ENCODE peak calls at places on chromosomes 11 and 22, in ten cellular contexts. One of them, this sample, is unnamed.

GRCh38 chr11:125085301-125086081 is 22.4 kb downstream of the SLC37A2 start:
- DNase-seq in fibroblast of mammary gland: no peak
- DNase-seq in mesothelial cell of epicardium: no peak
- DNase-seq in nucleus accumbens: no peak
- DNase-seq in mesenchymal stem cell: no peak
- DNase-seq in NCI-H1417 treated with DMSO at 0.1 percent for 48 hours: no peak
- DNase-seq in HEK293T: no peak
- DNase-seq in NCI-H82: peak; percentile 12
- DNase-seq in activated CD4-positive, alpha-beta T cell treated with anti-CD3 and anti-CD28 coated beads for 36 hours: no peak
- DNase-seq in neural progenitor cell: no peak
- DNase-seq in this sample: no peak

GRCh38 chr11:31340903-31341572 is 28.5 kb downstream of the DCDC1 start:
- DNase-seq in activated CD4-positive, alpha-beta T cell treated with anti-CD3 and anti-CD28 coated beads for 36 hours: peak; percentile 17
- DNase-seq in fibroblast of mammary gland: peak; percentile 44
- DNase-seq in HEK293T: peak; percentile 47
- DNase-seq in NCI-H1417 treated with DMSO at 0.1 percent for 48 hours: no peak
- DNase-seq in NCI-H82: peak; percentile 37
- DNase-seq in mesenchymal stem cell: peak; percentile 22
- DNase-seq in nucleus accumbens: no peak
- DNase-seq in mesothelial cell of epicardium: no peak
- DNase-seq in neural progenitor cell: peak; percentile 49
- DNase-seq in this sample: no peak

GRCh38 chr22:47071812-47072641 is 309.6 kb downstream of the TBC1D22A start:
- DNase-seq in NCI-H1417 treated with DMSO at 0.1 percent for 48 hours: no peak
- DNase-seq in neural progenitor cell: no peak
- DNase-seq in mesothelial cell of epicardium: no peak
- DNase-seq in activated CD4-positive, alpha-beta T cell treated with anti-CD3 and anti-CD28 coated beads for 36 hours: no peak
- DNase-seq in fibroblast of mammary gland: no peak
- DNase-seq in HEK293T: no peak
- DNase-seq in mesenchymal stem cell: no peak
- DNase-seq in nucleus accumbens: no peak
- DNase-seq in NCI-H82: no peak
- DNase-seq in this sample: no peak

GRCh38 chr11:105553015-105553414 is 56.9 kb upstream of the GRIA4 start:
- DNase-seq in mesothelial cell of epicardium: no peak
- DNase-seq in activated CD4-positive, alpha-beta T cell treated with anti-CD3 and anti-CD28 coated beads for 36 hours: no peak
- DNase-seq in NCI-H1417 treated with DMSO at 0.1 percent for 48 hours: no peak
- DNase-seq in neural progenitor cell: no peak
- DNase-seq in mesenchymal stem cell: peak; percentile 66
- DNase-seq in nucleus accumbens: no peak
- DNase-seq in HEK293T: no peak
- DNase-seq in NCI-H82: no peak
- DNase-seq in fibroblast of mammary gland: no peak
- DNase-seq in this sample: no peak

GRCh38 chr11:113874920-113875413 is 405 bp downstream of the USP28 start:
- DNase-seq in nucleus accumbens: no peak
- DNase-seq in activated CD4-positive, alpha-beta T cell treated with anti-CD3 and anti-CD28 coated beads for 36 hours: no peak
- DNase-seq in mesenchymal stem cell: peak; percentile 62
- DNase-seq in NCI-H1417 treated with DMSO at 0.1 percent for 48 hours: no peak
- DNase-seq in NCI-H82: no peak
- DNase-seq in neural progenitor cell: peak; percentile 39
- DNase-seq in fibroblast of mammary gland: peak; percentile 27
- DNase-seq in HEK293T: no peak
- DNase-seq in mesothelial cell of epicardium: no peak
- DNase-seq in this sample: no peak

GRCh38 chr11:114237321-114238280 is 58.6 kb upstream of the NNMT start:
- DNase-seq in NCI-H82: no peak
- DNase-seq in mesothelial cell of epicardium: no peak
- DNase-seq in nucleus accumbens: no peak
- DNase-seq in activated CD4-positive, alpha-beta T cell treated with anti-CD3 and anti-CD28 coated beads for 36 hours: no peak
- DNase-seq in fibroblast of mammary gland: peak; percentile 46
- DNase-seq in HEK293T: no peak
- DNase-seq in mesenchymal stem cell: no peak
- DNase-seq in neural progenitor cell: no peak
- DNase-seq in NCI-H1417 treated with DMSO at 0.1 percent for 48 hours: no peak
- DNase-seq in this sample: no peak

GRCh38 chr11:105774899-105775298 is 165.0 kb downstream of the GRIA4 start:
- DNase-seq in NCI-H82: peak; percentile 11
- DNase-seq in HEK293T: no peak
- DNase-seq in neural progenitor cell: peak; percentile 32
- DNase-seq in mesenchymal stem cell: no peak
- DNase-seq in nucleus accumbens: no peak
- DNase-seq in NCI-H1417 treated with DMSO at 0.1 percent for 48 hours: no peak
- DNase-seq in fibroblast of mammary gland: no peak
- DNase-seq in activated CD4-positive, alpha-beta T cell treated with anti-CD3 and anti-CD28 coated beads for 36 hours: no peak
- DNase-seq in mesothelial cell of epicardium: no peak
- DNase-seq in this sample: no peak

GRCh38 chr11:2940166-2940929 is 11.1 kb upstream of the PHLDA2 start:
- DNase-seq in neural progenitor cell: no peak
- DNase-seq in HEK293T: no peak
- DNase-seq in activated CD4-positive, alpha-beta T cell treated with anti-CD3 and anti-CD28 coated beads for 36 hours: peak; percentile 74
- DNase-seq in nucleus accumbens: no peak
- DNase-seq in NCI-H82: no peak
- DNase-seq in fibroblast of mammary gland: peak; percentile 40
- DNase-seq in mesenchymal stem cell: peak; percentile 47
- DNase-seq in NCI-H1417 treated with DMSO at 0.1 percent for 48 hours: no peak
- DNase-seq in mesothelial cell of epicardium: no peak
- DNase-seq in this sample: no peak

GRCh38 chr11:68003846-68004550 is at the start of gene UNC93B1:
- DNase-seq in fibroblast of mammary gland: peak; percentile 71
- DNase-seq in mesenchymal stem cell: peak; percentile 78
- DNase-seq in neural progenitor cell: peak; percentile 81
- DNase-seq in nucleus accumbens: no peak
- DNase-seq in NCI-H1417 treated with DMSO at 0.1 percent for 48 hours: no peak
- DNase-seq in NCI-H82: peak; percentile 87
- DNase-seq in mesothelial cell of epicardium: no peak
- DNase-seq in HEK293T: peak; percentile 83
- DNase-seq in activated CD4-positive, alpha-beta T cell treated with anti-CD3 and anti-CD28 coated beads for 36 hours: peak; percentile 93
- DNase-seq in this sample: no peak

GRCh38 chr11:79314906-79315689 is 125.7 kb downstream of the TENM4 start:
- DNase-seq in neural progenitor cell: peak; percentile 76
- DNase-seq in mesothelial cell of epicardium: no peak
- DNase-seq in mesenchymal stem cell: peak; percentile 5
- DNase-seq in HEK293T: no peak
- DNase-seq in NCI-H1417 treated with DMSO at 0.1 percent for 48 hours: no peak
- DNase-seq in nucleus accumbens: no peak
- DNase-seq in fibroblast of mammary gland: peak; percentile 30
- DNase-seq in activated CD4-positive, alpha-beta T cell treated with anti-CD3 and anti-CD28 coated beads for 36 hours: no peak
- DNase-seq in NCI-H82: no peak
- DNase-seq in this sample: no peak

GRCh38 chr11:94876222-94876621 is 97.1 kb downstream of the CWC15 start:
- DNase-seq in activated CD4-positive, alpha-beta T cell treated with anti-CD3 and anti-CD28 coated beads for 36 hours: no peak
- DNase-seq in fibroblast of mammary gland: no peak
- DNase-seq in neural progenitor cell: no peak
- DNase-seq in mesothelial cell of epicardium: no peak
- DNase-seq in NCI-H82: no peak
- DNase-seq in mesenchymal stem cell: no peak
- DNase-seq in nucleus accumbens: no peak
- DNase-seq in HEK293T: no peak
- DNase-seq in NCI-H1417 treated with DMSO at 0.1 percent for 48 hours: no peak
- DNase-seq in this sample: no peak

GRCh38 chr11:62004473-62004872 is 37.0 kb upstream of the FTH1 start:
- DNase-seq in mesothelial cell of epicardium: no peak
- DNase-seq in HEK293T: no peak
- DNase-seq in neural progenitor cell: no peak
- DNase-seq in mesenchymal stem cell: peak; percentile 79
- DNase-seq in NCI-H82: no peak
- DNase-seq in nucleus accumbens: no peak
- DNase-seq in activated CD4-positive, alpha-beta T cell treated with anti-CD3 and anti-CD28 coated beads for 36 hours: no peak
- DNase-seq in fibroblast of mammary gland: peak; percentile 90
- DNase-seq in NCI-H1417 treated with DMSO at 0.1 percent for 48 hours: no peak
- DNase-seq in this sample: no peak